ENCODE peak calls at places on chromosomes 2 and 18, in six cellular contexts. A, N, L, Y, I and D are unnamed samples. For H3K9me3, the result is how much of the 10 kb centered on the place peaks cover.

GRCh38 chr2:215764441-215765048 is 248.8 kb downstream of the MREG start:
- ATAC-seq in Y (peak), I (peak), N (peak), L (peak), A (no peak), D (no peak)

GRCh38 chr2:97969466-97970067 is 26.2 kb downstream of the TMEM131 start:
- ATAC-seq in N (peak), I (no peak), A (peak), Y (no peak), L (peak), D (no peak)

GRCh38 chr2:46367286-46367685 is 70.1 kb downstream of the EPAS1 start:
- ATAC-seq in I (no peak), A (no peak), N (no peak), L (no peak), Y (no peak), D (no peak)

GRCh38 chr2:43003702-43004101 is 211.3 kb upstream of the HAAO start:
- ATAC-seq in A (no peak), Y (no peak), N (peak), L (no peak), I (no peak), D (no peak)

GRCh38 chr2:224948005-224948404 is 94.3 kb downstream of the DOCK10 start:
- ATAC-seq in Y (no peak), I (no peak), A (no peak), N (no peak), L (no peak), D (no peak)

GRCh38 chr2:48315847-48316194 is 214.1 kb upstream of the STON1 start:
- ATAC-seq in I (peak), Y (no peak), L (peak), A (peak), N (peak), D (no peak)

GRCh38 chr2:225002656-225003045 is 39.6 kb downstream of the DOCK10 start:
- ATAC-seq in I (peak), Y (no peak), L (peak), A (peak), N (no peak), D (no peak)

GRCh38 chr18:50074404-50074803 is 120.5 kb downstream of the MYO5B start:
- ATAC-seq in I (no peak), Y (no peak), L (no peak), A (no peak), N (no peak), D (no peak)

GRCh38 chr2:195501746-195502145 is 155.3 kb upstream of the SLC39A10 start:
- ATAC-seq in A (no peak), L (no peak), Y (no peak), I (no peak), N (no peak), D (no peak)

GRCh38 chr2:138324068-138324771 is 177.3 kb upstream of the SPOPL start:
- ATAC-seq in N (peak), L (peak), A (peak), Y (peak), I (peak), D (no peak)

GRCh38 chr2:70381821-70382220 is 80.0 kb upstream of the FAM136A start:
- ATAC-seq in L (no peak), N (no peak), A (no peak), I (peak), Y (no peak), D (no peak)

GRCh38 chr2:166230024-166230723 is 102.4 kb upstream of the SCN1A start:
- ATAC-seq in A (peak), I (peak), Y (peak), N (no peak), L (no peak), D (no peak)

GRCh38 chr2:237202288-237203030 is 116.8 kb downstream of the COPS8 start:
- ATAC-seq in Y (no peak), L (no peak), N (no peak), I (no peak), A (no peak), D (no peak)

GRCh38 chr18:48802543-48803428 is 148.0 kb downstream of the SMAD7 start:
- ATAC-seq in L (no peak), Y (no peak), I (no peak), A (no peak), N (no peak), D (no peak)

GRCh38 chr2:21289994-21290393 is 166.2 kb downstream of the TDRD15 start:
- ATAC-seq in N (no peak), I (no peak), Y (peak), L (no peak), A (no peak), D (peak)

GRCh38 chr2:109144271-109144670 is 15.3 kb downstream of the SH3RF3 start:
- ATAC-seq in N (no peak), A (no peak), L (peak), Y (no peak), I (no peak), D (no peak)

GRCh38 chr2:128736046-128736688 is 417.5 kb upstream of the HS6ST1 start:
- ATAC-seq in I (peak), L (no peak), N (no peak), Y (no peak), A (peak), D (no peak)

GRCh38 chr18:23106575-23106974 is 28.7 kb upstream of the CABLES1 start:
- ATAC-seq in N (peak), Y (peak), I (peak), A (peak), L (peak), D (no peak)

GRCh38 chr2:62362561-62362960 is 143.4 kb downstream of the TMEM17 start:
- ATAC-seq in N (peak), Y (peak), L (peak), I (no peak), A (peak), D (no peak)

GRCh38 chr2:133600231-133600630 is 32.0 kb upstream of the NCKAP5 start:
- ATAC-seq in A (no peak), N (no peak), L (no peak), I (no peak), Y (no peak), D (no peak)

GRCh38 chr2:131030478-131030971 is 62.7 kb downstream of the FAM168B start:
- ATAC-seq in L (no peak), A (peak), N (peak), Y (no peak), I (no peak), D (no peak)

GRCh38 chr2:101729521-101730190 is 32.1 kb downstream of the MAP4K4 start:
- ATAC-seq in N (no peak), I (no peak), A (no peak), Y (no peak), L (no peak), D (no peak)

GRCh38 chr18:62368100-62368499 is 43.0 kb downstream of the TNFRSF11A start:
- ATAC-seq in A (no peak), Y (no peak), I (no peak), L (peak), N (no peak), D (no peak)

GRCh38 chr2:134586289-134586980 is 132.4 kb downstream of the TMEM163 start:
- ATAC-seq in Y (no peak), L (peak), N (no peak), I (no peak), A (no peak), D (no peak)

GRCh38 chr2:129604560-129604959 is 374.9 kb upstream of the RAB6C start:
- ATAC-seq in A (no peak), L (no peak), N (no peak), I (no peak), Y (no peak), D (no peak)

GRCh38 chr2:16006537-16007166 is 66.3 kb downstream of the MYCN start:
- ATAC-seq in I (no peak), Y (peak), A (peak), L (no peak), N (no peak), D (peak)

GRCh38 chr2:17616405-17616804 is 75.9 kb downstream of the VSNL1 start:
- ATAC-seq in L (no peak), I (no peak), A (no peak), N (no peak), Y (no peak), D (no peak)

GRCh38 chr2:173982182-173982714 is 17.1 kb upstream of the SP3 start:
- ATAC-seq in L (no peak), N (no peak), I (no peak), A (no peak), Y (no peak), D (no peak)

GRCh38 chr18:12516049-12516677 is 108.4 kb downstream of the PRELID3A start:
- ATAC-seq in A (no peak), I (no peak), L (no peak), N (peak), Y (peak), D (no peak)

GRCh38 chr2:206611191-206611590 is 31.1 kb upstream of the FAM237A start:
- ATAC-seq in L (no peak), Y (no peak), I (no peak), N (no peak), A (no peak), D (no peak)

GRCh38 chr18:49619792-49620191 is 57.9 kb downstream of the LIPG start:
- ATAC-seq in Y (no peak), A (no peak), I (no peak), N (no peak), L (no peak), D (no peak)

GRCh38 chr2:180716186-180717180 is 263.9 kb upstream of the UBE2E3 start:
- ATAC-seq in L (no peak), N (no peak), Y (no peak), A (no peak), I (no peak), D (no peak)
- TF ChIP-seq EP300 in L (no peak), N (no peak), Y (no peak), A (no peak), I (no peak), D (no peak)

GRCh38 chr2:168171069-168171762 is 76.2 kb downstream of the STK39 start:
- ATAC-seq in A (no peak), L (no peak), I (no peak), N (no peak), Y (peak), D (no peak)
- TF ChIP-seq POLR2A in A (no peak), L (no peak), I (no peak), N (no peak), Y (no peak), D (no peak)

GRCh38 chr2:172198361-172198760 is 95.7 kb upstream of the DLX2 start:
- ATAC-seq in Y (no peak), A (no peak), I (no peak), L (no peak), N (no peak), D (no peak)
- H3K9me3 ChIP-seq in Y (under half), A (under half), I (under half), L (under half), N (under half), D (under half)

GRCh38 chr2:170401187-170401586 is 223.2 kb downstream of the MYO3B start:
- ATAC-seq in L (no peak), Y (no peak), I (no peak), A (no peak), N (no peak), D (no peak)

GRCh38 chr2:170409164-170409535 is 231.2 kb downstream of the MYO3B start:
- ATAC-seq in A (peak), I (peak), N (peak), L (peak), Y (peak), D (peak)

GRCh38 chr2:170408461-170409163 is 230.7 kb downstream of the MYO3B start:
- ATAC-seq in Y (peak), I (peak), A (peak), N (peak), L (peak), D (peak)

GRCh38 chr2:170404846-170405245 is 226.9 kb downstream of the MYO3B start:
- ATAC-seq in A (no peak), Y (no peak), L (peak), I (no peak), N (no peak), D (no peak)

GRCh38 chr2:170405326-170405725 is 227.4 kb downstream of the MYO3B start:
- ATAC-seq in A (no peak), L (no peak), N (no peak), Y (no peak), I (no peak), D (no peak)
- TF ChIP-seq EP300 in A (no peak), L (no peak), N (no peak), Y (no peak), I (no peak), D (no peak)

GRCh38 chr2:217988014-217988839 is 14.6 kb downstream of the TNS1 start:
- ATAC-seq in I (peak), A (peak), Y (peak), L (peak), N (peak), D (peak)
- TF ChIP-seq POLR2A in I (no peak), A (no peak), Y (no peak), L (no peak), N (no peak), D (no peak)

GRCh38 chr2:31694444-31694843 is 113.7 kb upstream of the SRD5A2 start:
- ATAC-seq in L (no peak), Y (no peak), A (peak), N (peak), I (peak), D (no peak)

GRCh38 chr2:31688282-31688681 is 107.5 kb upstream of the SRD5A2 start:
- ATAC-seq in N (peak), Y (no peak), I (peak), L (no peak), A (no peak), D (no peak)

GRCh38 chr2:31696068-31696467 is 115.3 kb upstream of the SRD5A2 start:
- ATAC-seq in N (no peak), Y (no peak), A (no peak), L (no peak), I (peak), D (no peak)

DNA sequence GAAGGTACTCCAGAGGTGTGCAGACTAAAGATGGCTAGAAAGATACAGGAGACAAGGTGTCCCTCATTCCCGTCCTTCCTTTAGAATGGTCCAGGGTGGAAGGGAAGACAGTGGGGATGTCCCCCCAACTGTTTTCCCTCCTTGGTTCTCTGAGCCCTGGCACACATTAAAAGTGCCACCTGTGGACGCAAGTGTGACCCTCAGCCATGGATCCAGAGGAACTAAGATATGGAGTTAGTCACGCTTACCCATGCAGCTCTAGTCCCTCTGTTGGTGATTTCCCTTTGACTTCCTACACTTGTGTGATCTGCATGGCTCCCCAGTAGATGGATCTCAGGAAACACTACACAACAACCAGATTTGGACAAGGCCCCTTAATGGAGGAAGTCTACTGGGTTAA is 113.1 kb upstream of the SRD5A2 start:
- ATAC-seq in N (no peak), A (no peak), I (no peak), Y (no peak), L (no peak), D (no peak)
- H3K9me3 ChIP-seq in N (under half), A (under half), I (half or more), Y (half or more), L (under half), D (under half)

DNA sequence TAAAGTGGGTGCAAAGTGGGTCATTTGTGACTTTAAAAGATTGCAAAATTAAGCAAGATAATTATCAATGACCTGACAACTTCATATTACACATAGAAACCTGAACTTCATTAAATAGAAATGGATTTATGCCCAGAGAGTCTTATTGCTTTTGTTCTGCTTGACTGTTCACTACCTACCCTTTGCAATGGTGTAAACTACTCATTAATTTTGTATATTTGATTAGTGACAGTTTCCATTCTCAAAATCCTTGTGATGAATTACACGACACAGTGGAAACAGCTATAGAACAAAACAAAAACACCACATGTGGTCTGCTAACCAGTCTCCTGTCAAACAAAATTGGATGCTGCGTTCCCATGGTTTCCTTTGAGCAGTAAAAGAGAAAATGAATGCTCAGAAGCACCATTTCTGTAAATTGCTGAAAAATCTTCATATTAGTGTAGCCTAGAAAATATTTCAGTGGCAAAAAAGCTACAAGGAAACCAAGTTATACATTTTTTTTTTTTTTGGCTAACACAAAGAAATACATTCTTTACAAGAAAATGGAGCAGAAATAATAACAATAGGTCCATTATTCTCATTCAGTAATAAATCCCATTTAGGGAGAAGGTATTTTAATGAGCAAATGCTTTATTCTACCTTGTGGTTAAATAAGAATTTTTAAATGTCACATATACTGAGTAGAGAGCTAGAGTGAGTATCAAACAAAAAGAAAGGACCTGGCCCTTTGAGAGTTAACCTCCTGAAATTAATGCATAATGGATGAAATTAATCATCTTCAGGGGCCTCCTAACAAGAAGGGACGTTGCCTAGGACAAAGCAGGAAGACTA is 355.2 kb upstream of the ZC3H15 start:
- ATAC-seq in L (no peak), N (no peak), I (no peak), Y (no peak), A (no peak), D (no peak)
- TF ChIP-seq EP300 in L (no peak), N (no peak), I (no peak), Y (no peak), A (no peak), D (no peak)

DNA sequence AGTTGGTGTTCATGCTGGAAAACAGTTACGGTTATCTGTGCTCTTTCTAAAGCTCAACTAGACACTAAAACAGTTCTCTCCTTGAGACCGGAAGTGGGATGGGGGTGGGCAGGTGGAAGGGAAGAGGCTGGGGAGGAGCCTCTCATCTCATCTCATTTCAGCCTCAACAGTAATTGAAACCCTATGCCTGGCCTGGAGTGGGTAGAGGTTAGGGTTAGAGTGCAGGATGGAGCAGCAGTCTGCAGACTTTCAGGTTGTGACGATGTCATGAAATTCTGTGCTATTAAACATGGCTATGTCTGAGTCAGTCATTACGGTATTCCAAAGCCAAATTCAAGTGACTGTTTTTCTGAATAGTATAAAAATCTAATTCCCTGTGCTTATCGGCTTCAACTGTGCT is 76.0 kb upstream of the TCF7L1 start:
- ATAC-seq in Y (peak), A (peak), L (peak), I (peak), N (peak), D (no peak)
- TF ChIP-seq POLR2A in Y (no peak), A (no peak), L (no peak), I (no peak), N (no peak), D (no peak)

DNA sequence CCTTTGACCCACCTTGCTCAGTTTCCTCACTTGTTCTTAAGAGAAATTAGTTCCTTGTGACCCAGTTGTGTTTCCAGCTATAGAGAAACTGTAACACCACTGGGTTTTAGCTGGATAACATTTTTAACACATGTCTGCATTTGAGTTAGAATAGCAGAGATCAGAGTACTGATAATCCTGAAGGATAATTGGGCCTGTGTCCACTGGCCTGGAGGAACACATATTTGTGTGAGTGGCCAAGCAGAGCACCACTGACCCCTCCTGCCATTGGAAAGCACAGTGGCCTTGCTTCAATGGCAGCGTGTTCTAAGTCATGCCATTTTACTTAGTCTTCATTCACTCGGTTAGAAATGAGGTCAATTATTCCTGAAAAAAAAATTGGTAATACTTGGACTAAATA is 42.6 kb downstream of the PKP4 start:
- ATAC-seq in A (no peak), I (no peak), Y (no peak), L (no peak), N (no peak), D (no peak)
- H3K9me3 ChIP-seq in A (under half), I (under half), Y (under half), L (under half), N (under half), D (under half)